ENCODE peak calls at places on chromosomes 16 and 17, in eight cellular contexts. One of them, this sample, is unnamed.

GRCh38 chr17:17351356-17351891 is 48.3 kb downstream of the NT5M start:
- DNase-seq in uterus: no peak
- DNase-seq in CD4-positive, CD25-positive, alpha-beta regulatory T cell: no peak
- DNase-seq in stomach: peak; percentile 10
- DNase-seq in CD8-positive, alpha-beta memory T cell: no peak
- DNase-seq in body of pancreas: no peak
- DNase-seq in trophoblast cell: no peak
- DNase-seq in tibial nerve: no peak
- DNase-seq in this sample: no peak

GRCh38 chr16:88569614-88569984 is 604 bp upstream of the ZC3H18 start:
- DNase-seq in uterus: no peak
- DNase-seq in CD4-positive, CD25-positive, alpha-beta regulatory T cell: no peak
- DNase-seq in stomach: no peak
- DNase-seq in CD8-positive, alpha-beta memory T cell: no peak
- DNase-seq in body of pancreas: no peak
- DNase-seq in trophoblast cell: no peak
- DNase-seq in tibial nerve: no peak
- DNase-seq in this sample: no peak

GRCh38 chr17:76586741-76587487 is 1.3 kb upstream of the ST6GALNAC2 start:
- DNase-seq in uterus: no peak
- DNase-seq in CD4-positive, CD25-positive, alpha-beta regulatory T cell: no peak
- DNase-seq in stomach: no peak
- DNase-seq in CD8-positive, alpha-beta memory T cell: no peak
- DNase-seq in body of pancreas: no peak
- DNase-seq in trophoblast cell: no peak
- DNase-seq in tibial nerve: no peak
- DNase-seq in this sample: no peak

GRCh38 chr17:6641374-6641818 is 536 bp downstream of the TXNDC17 start:
- DNase-seq in uterus: no peak
- DNase-seq in CD4-positive, CD25-positive, alpha-beta regulatory T cell: no peak
- DNase-seq in stomach: no peak
- DNase-seq in CD8-positive, alpha-beta memory T cell: no peak
- DNase-seq in body of pancreas: no peak
- DNase-seq in trophoblast cell: peak; percentile 6
- DNase-seq in tibial nerve: no peak
- DNase-seq in this sample: peak; percentile 18

GRCh38 chr16:82782715-82783251 is 156.0 kb downstream of the CDH13 start:
- DNase-seq in uterus: peak; percentile 29
- DNase-seq in CD4-positive, CD25-positive, alpha-beta regulatory T cell: no peak
- DNase-seq in stomach: no peak
- DNase-seq in CD8-positive, alpha-beta memory T cell: no peak
- DNase-seq in body of pancreas: peak; percentile 12
- DNase-seq in trophoblast cell: no peak
- DNase-seq in tibial nerve: no peak
- DNase-seq in this sample: no peak

GRCh38 chr17:20053343-20053964 is 44.3 kb downstream of the SPECC1 start:
- DNase-seq in uterus: no peak
- DNase-seq in CD4-positive, CD25-positive, alpha-beta regulatory T cell: no peak
- DNase-seq in stomach: no peak
- DNase-seq in CD8-positive, alpha-beta memory T cell: no peak
- DNase-seq in body of pancreas: no peak
- DNase-seq in trophoblast cell: no peak
- DNase-seq in tibial nerve: no peak
- DNase-seq in this sample: no peak

GRCh38 chr16:1859650-1860049 is 12.3 kb downstream of the MEIOB start:
- DNase-seq in uterus: no peak
- DNase-seq in CD4-positive, CD25-positive, alpha-beta regulatory T cell: no peak
- DNase-seq in stomach: peak; percentile 47
- DNase-seq in CD8-positive, alpha-beta memory T cell: no peak
- DNase-seq in body of pancreas: no peak
- DNase-seq in trophoblast cell: no peak
- DNase-seq in tibial nerve: no peak
- DNase-seq in this sample: no peak

GRCh38 chr16:27398894-27399853 is 2.8 kb upstream of the IL21R start:
- DNase-seq in uterus: no peak
- DNase-seq in CD4-positive, CD25-positive, alpha-beta regulatory T cell: no peak
- DNase-seq in stomach: no peak
- DNase-seq in CD8-positive, alpha-beta memory T cell: no peak
- DNase-seq in body of pancreas: no peak
- DNase-seq in trophoblast cell: no peak
- DNase-seq in tibial nerve: no peak
- DNase-seq in this sample: no peak

GRCh38 chr16:47574091-47575054 is 113.2 kb downstream of the PHKB start:
- DNase-seq in uterus: no peak
- DNase-seq in CD4-positive, CD25-positive, alpha-beta regulatory T cell: peak; percentile 29
- DNase-seq in stomach: no peak
- DNase-seq in CD8-positive, alpha-beta memory T cell: no peak
- DNase-seq in body of pancreas: no peak
- DNase-seq in trophoblast cell: peak; percentile 11
- DNase-seq in tibial nerve: no peak
- DNase-seq in this sample: peak; percentile 34

GRCh38 chr17:67285360-67285759 is 40.4 kb upstream of the HELZ start:
- DNase-seq in uterus: no peak
- DNase-seq in CD4-positive, CD25-positive, alpha-beta regulatory T cell: no peak
- DNase-seq in stomach: no peak
- DNase-seq in CD8-positive, alpha-beta memory T cell: no peak
- DNase-seq in body of pancreas: no peak
- DNase-seq in trophoblast cell: peak; percentile 44
- DNase-seq in tibial nerve: no peak
- DNase-seq in this sample: no peak

GRCh38 chr16:86798247-86799041 is 220.1 kb downstream of the FOXL1 start:
- DNase-seq in uterus: no peak
- DNase-seq in CD4-positive, CD25-positive, alpha-beta regulatory T cell: no peak
- DNase-seq in stomach: no peak
- DNase-seq in CD8-positive, alpha-beta memory T cell: no peak
- DNase-seq in body of pancreas: no peak
- DNase-seq in trophoblast cell: no peak
- DNase-seq in tibial nerve: no peak
- DNase-seq in this sample: no peak

GRCh38 chr17:19386276-19386863 is 620 bp downstream of the MFAP4 start:
- DNase-seq in uterus: peak; percentile 91
- DNase-seq in CD4-positive, CD25-positive, alpha-beta regulatory T cell: no peak
- DNase-seq in stomach: peak; percentile 51
- DNase-seq in CD8-positive, alpha-beta memory T cell: no peak
- DNase-seq in body of pancreas: no peak
- DNase-seq in trophoblast cell: peak; percentile 60
- DNase-seq in tibial nerve: peak; percentile 69
- DNase-seq in this sample: no peak

GRCh38 chr16:11327277-11328171 is 17.7 kb upstream of the RMI2 start:
- DNase-seq in uterus: no peak
- DNase-seq in CD4-positive, CD25-positive, alpha-beta regulatory T cell: no peak
- DNase-seq in stomach: no peak
- DNase-seq in CD8-positive, alpha-beta memory T cell: no peak
- DNase-seq in body of pancreas: no peak
- DNase-seq in trophoblast cell: no peak
- DNase-seq in tibial nerve: no peak
- DNase-seq in this sample: no peak

DNA sequence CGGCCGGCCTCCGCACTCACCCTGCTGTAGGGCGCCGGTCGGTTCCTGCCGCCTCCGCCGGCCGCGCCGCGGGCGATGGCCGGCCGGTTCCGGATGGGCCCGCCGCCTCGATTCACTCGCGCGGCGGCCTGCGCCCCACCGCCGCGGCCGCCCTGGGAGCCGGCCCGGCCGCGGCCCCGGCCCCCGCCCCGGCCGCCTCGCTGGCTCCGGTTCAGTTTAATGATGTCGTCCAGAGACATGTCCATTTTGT is 158 bp downstream of the ALYREF start:
- DNase-seq in uterus: no peak
- DNase-seq in CD4-positive, CD25-positive, alpha-beta regulatory T cell: no peak
- DNase-seq in stomach: no peak
- DNase-seq in CD8-positive, alpha-beta memory T cell: no peak
- DNase-seq in body of pancreas: no peak
- DNase-seq in trophoblast cell: no peak
- DNase-seq in tibial nerve: no peak
- DNase-seq in this sample: no peak
- H3K27ac ChIP-seq in uterus: peak overlapping the region; percentile 83
- H3K27ac ChIP-seq in CD4-positive, CD25-positive, alpha-beta regulatory T cell: peak overlapping the region; percentile 85
- H3K27ac ChIP-seq in stomach: peak overlapping the region; percentile 91
- H3K27ac ChIP-seq in CD8-positive, alpha-beta memory T cell: peak overlapping the region; percentile 73
- H3K27ac ChIP-seq in body of pancreas: peak overlapping the region; percentile 63
- H3K27ac ChIP-seq in trophoblast cell: peak overlapping the region; percentile 55
- H3K27ac ChIP-seq in tibial nerve: peak overlapping the region; percentile 75
- H3K27ac ChIP-seq in this sample: peak overlapping the region; percentile 82

GRCh38 chr17:78124836-78125137 is 3.8 kb downstream of the TMC6 start:
- DNase-seq in uterus: no peak
- DNase-seq in CD4-positive, CD25-positive, alpha-beta regulatory T cell: no peak
- DNase-seq in stomach: no peak
- DNase-seq in CD8-positive, alpha-beta memory T cell: no peak
- DNase-seq in body of pancreas: no peak
- DNase-seq in trophoblast cell: no peak
- DNase-seq in tibial nerve: no peak
- DNase-seq in this sample: no peak

GRCh38 chr17:78122991-78123249 is 5.6 kb downstream of the TMC6 start:
- DNase-seq in uterus: no peak
- DNase-seq in CD4-positive, CD25-positive, alpha-beta regulatory T cell: no peak
- DNase-seq in stomach: no peak
- DNase-seq in CD8-positive, alpha-beta memory T cell: no peak
- DNase-seq in body of pancreas: no peak
- DNase-seq in trophoblast cell: no peak
- DNase-seq in tibial nerve: no peak
- DNase-seq in this sample: no peak

GRCh38 chr17:78124081-78124835 is 4.3 kb downstream of the TMC6 start:
- DNase-seq in uterus: no peak
- DNase-seq in CD4-positive, CD25-positive, alpha-beta regulatory T cell: no peak
- DNase-seq in stomach: no peak
- DNase-seq in CD8-positive, alpha-beta memory T cell: no peak
- DNase-seq in body of pancreas: no peak
- DNase-seq in trophoblast cell: peak; percentile 77
- DNase-seq in tibial nerve: no peak
- DNase-seq in this sample: no peak

GRCh38 chr17:78122221-78122990 is 6.1 kb downstream of the TMC6 start:
- DNase-seq in uterus: no peak
- DNase-seq in CD4-positive, CD25-positive, alpha-beta regulatory T cell: no peak
- DNase-seq in stomach: no peak
- DNase-seq in CD8-positive, alpha-beta memory T cell: no peak
- DNase-seq in body of pancreas: no peak
- DNase-seq in trophoblast cell: no peak
- DNase-seq in tibial nerve: no peak
- DNase-seq in this sample: no peak

GRCh38 chr17:78123258-78123929 is 5.2 kb downstream of the TMC6 start:
- DNase-seq in uterus: no peak
- DNase-seq in CD4-positive, CD25-positive, alpha-beta regulatory T cell: no peak
- DNase-seq in stomach: no peak
- DNase-seq in CD8-positive, alpha-beta memory T cell: no peak
- DNase-seq in body of pancreas: no peak
- DNase-seq in trophoblast cell: no peak
- DNase-seq in tibial nerve: no peak
- DNase-seq in this sample: no peak
- H3K4me1 ChIP-seq in uterus: no peaks in the 10 kb centered on the region
- H3K4me1 ChIP-seq in CD4-positive, CD25-positive, alpha-beta regulatory T cell: peaks cover 87% of the 10 kb centered on the region
- H3K4me1 ChIP-seq in stomach: peaks cover 29% of the 10 kb centered on the region
- H3K4me1 ChIP-seq in CD8-positive, alpha-beta memory T cell: peaks cover 81% of the 10 kb centered on the region
- H3K4me1 ChIP-seq in body of pancreas: peaks cover 22% of the 10 kb centered on the region
- H3K4me1 ChIP-seq in trophoblast cell: peaks cover 3% of the 10 kb centered on the region
- H3K4me1 ChIP-seq in tibial nerve: peaks cover 51% of the 10 kb centered on the region
- H3K4me1 ChIP-seq in this sample: peaks cover 68% of the 10 kb centered on the region

GRCh38 chr17:8441690-8442089 is 6.0 kb downstream of the NDEL1 start:
- DNase-seq in uterus: no peak
- DNase-seq in CD4-positive, CD25-positive, alpha-beta regulatory T cell: no peak
- DNase-seq in stomach: no peak
- DNase-seq in CD8-positive, alpha-beta memory T cell: no peak
- DNase-seq in body of pancreas: no peak
- DNase-seq in trophoblast cell: no peak
- DNase-seq in tibial nerve: no peak
- DNase-seq in this sample: no peak
- H3K27ac ChIP-seq in uterus: no peak overlapping the region
- H3K27ac ChIP-seq in CD4-positive, CD25-positive, alpha-beta regulatory T cell: no peak overlapping the region
- H3K27ac ChIP-seq in stomach: no peak overlapping the region
- H3K27ac ChIP-seq in CD8-positive, alpha-beta memory T cell: no peak overlapping the region
- H3K27ac ChIP-seq in body of pancreas: no peak overlapping the region
- H3K27ac ChIP-seq in trophoblast cell: no peak overlapping the region
- H3K27ac ChIP-seq in tibial nerve: no peak overlapping the region
- H3K27ac ChIP-seq in this sample: peak overlapping the region; percentile 17

GRCh38 chr16:57533618-57534336 is 2.6 kb downstream of the CCDC102A start:
- DNase-seq in uterus: peak; percentile 56
- DNase-seq in CD4-positive, CD25-positive, alpha-beta regulatory T cell: no peak
- DNase-seq in stomach: peak; percentile 34
- DNase-seq in CD8-positive, alpha-beta memory T cell: peak; percentile 37
- DNase-seq in body of pancreas: peak; percentile 32
- DNase-seq in trophoblast cell: no peak
- DNase-seq in tibial nerve: no peak
- DNase-seq in this sample: peak; percentile 43
- H3K4me1 ChIP-seq in uterus: peaks cover 5% of the 10 kb centered on the region
- H3K4me1 ChIP-seq in CD4-positive, CD25-positive, alpha-beta regulatory T cell: peaks cover 72% of the 10 kb centered on the region
- H3K4me1 ChIP-seq in stomach: peaks cover 41% of the 10 kb centered on the region
- H3K4me1 ChIP-seq in CD8-positive, alpha-beta memory T cell: peaks cover 85% of the 10 kb centered on the region
- H3K4me1 ChIP-seq in body of pancreas: peaks cover 21% of the 10 kb centered on the region
- H3K4me1 ChIP-seq in trophoblast cell: peaks cover 40% of the 10 kb centered on the region
- H3K4me1 ChIP-seq in tibial nerve: peaks cover 48% of the 10 kb centered on the region
- H3K4me1 ChIP-seq in this sample: peaks cover 63% of the 10 kb centered on the region

DNA sequence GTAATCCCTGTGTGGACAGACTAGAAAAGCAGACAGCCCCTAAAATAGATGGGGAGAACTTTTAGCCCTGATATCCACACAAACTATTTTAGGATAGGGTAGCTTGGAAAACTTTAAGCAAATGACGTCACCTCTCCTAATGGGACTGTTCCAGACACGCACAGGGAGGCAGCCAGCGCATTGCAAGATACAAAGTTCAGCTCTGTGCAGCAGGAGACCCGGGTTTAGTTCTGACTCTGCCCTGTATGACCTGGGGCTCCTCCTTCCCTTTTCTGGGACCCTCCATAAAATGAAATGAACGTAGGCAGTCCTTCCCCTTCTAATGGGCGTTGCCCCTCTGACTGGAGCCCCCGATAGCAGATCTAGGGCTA is 6.3 kb downstream of the ZNF689 start:
- DNase-seq in uterus: no peak
- DNase-seq in CD4-positive, CD25-positive, alpha-beta regulatory T cell: no peak
- DNase-seq in stomach: no peak
- DNase-seq in CD8-positive, alpha-beta memory T cell: no peak
- DNase-seq in body of pancreas: no peak
- DNase-seq in trophoblast cell: no peak
- DNase-seq in tibial nerve: no peak
- DNase-seq in this sample: no peak
- H3K27ac ChIP-seq in uterus: no peak overlapping the region
- H3K27ac ChIP-seq in CD4-positive, CD25-positive, alpha-beta regulatory T cell: no peak overlapping the region
- H3K27ac ChIP-seq in stomach: no peak overlapping the region
- H3K27ac ChIP-seq in CD8-positive, alpha-beta memory T cell: no peak overlapping the region
- H3K27ac ChIP-seq in body of pancreas: no peak overlapping the region
- H3K27ac ChIP-seq in trophoblast cell: no peak overlapping the region
- H3K27ac ChIP-seq in tibial nerve: no peak overlapping the region
- H3K27ac ChIP-seq in this sample: no peak overlapping the region

GRCh38 chr17:51660266-51660665 is 399.9 kb downstream of the UTP18 start:
- DNase-seq in uterus: no peak
- DNase-seq in CD4-positive, CD25-positive, alpha-beta regulatory T cell: no peak
- DNase-seq in stomach: no peak
- DNase-seq in CD8-positive, alpha-beta memory T cell: no peak
- DNase-seq in body of pancreas: no peak
- DNase-seq in trophoblast cell: no peak
- DNase-seq in tibial nerve: no peak
- DNase-seq in this sample: no peak
- H3K4me1 ChIP-seq in uterus: no peaks in the 10 kb centered on the region
- H3K4me1 ChIP-seq in CD4-positive, CD25-positive, alpha-beta regulatory T cell: no peaks in the 10 kb centered on the region
- H3K4me1 ChIP-seq in stomach: no peaks in the 10 kb centered on the region
- H3K4me1 ChIP-seq in CD8-positive, alpha-beta memory T cell: no peaks in the 10 kb centered on the region
- H3K4me1 ChIP-seq in body of pancreas: no peaks in the 10 kb centered on the region
- H3K4me1 ChIP-seq in trophoblast cell: no peaks in the 10 kb centered on the region
- H3K4me1 ChIP-seq in tibial nerve: no peaks in the 10 kb centered on the region
- H3K4me1 ChIP-seq in this sample: no peaks in the 10 kb centered on the region

DNA sequence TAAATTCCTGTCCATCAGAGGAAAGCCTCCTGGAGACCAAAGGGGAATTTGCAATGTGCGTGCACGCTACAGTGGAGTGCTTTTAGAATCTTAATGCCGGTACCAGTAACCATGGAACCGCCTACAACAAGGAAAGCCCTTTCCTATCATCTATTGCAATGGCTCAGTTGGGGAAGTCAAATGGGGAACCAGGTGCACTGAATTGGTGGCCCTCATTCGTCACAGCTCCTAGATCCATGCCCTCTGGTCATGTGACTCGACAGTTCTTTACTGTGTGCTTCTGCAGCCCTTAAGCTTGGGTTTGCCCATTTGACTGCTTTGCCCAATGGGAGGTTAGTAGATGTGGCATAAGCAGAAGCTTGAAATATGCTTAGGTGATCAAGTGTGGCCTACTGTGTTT is 110.0 kb downstream of the XYLT1 start:
- DNase-seq in uterus: no peak
- DNase-seq in CD4-positive, CD25-positive, alpha-beta regulatory T cell: no peak
- DNase-seq in stomach: no peak
- DNase-seq in CD8-positive, alpha-beta memory T cell: no peak
- DNase-seq in body of pancreas: no peak
- DNase-seq in trophoblast cell: no peak
- DNase-seq in tibial nerve: no peak
- DNase-seq in this sample: no peak
- H3K27ac ChIP-seq in uterus: no peak overlapping the region
- H3K27ac ChIP-seq in CD4-positive, CD25-positive, alpha-beta regulatory T cell: no peak overlapping the region
- H3K27ac ChIP-seq in stomach: no peak overlapping the region
- H3K27ac ChIP-seq in CD8-positive, alpha-beta memory T cell: no peak overlapping the region
- H3K27ac ChIP-seq in body of pancreas: no peak overlapping the region
- H3K27ac ChIP-seq in trophoblast cell: no peak overlapping the region
- H3K27ac ChIP-seq in tibial nerve: no peak overlapping the region
- H3K27ac ChIP-seq in this sample: peak overlapping the region; percentile 4

This sample was measured in naive thymus-derived CD4-positive, alpha-beta T cell.